ENCODE peak calls at places on chromosomes 5 and 9, in seven cellular contexts. E is fibroblast of mammary gland; M is cardiac muscle cell; H is astrocyte of the spinal cord; A is activated naive CD8-positive, alpha-beta T cell treated with anti-CD3 and anti-CD28 coated beads, Interleukin-2, amount 10 ng/mL, durations not matched to agents 7 days and 5 days; N is erythroblast; O is HCEC 1CT. W is an unnamed sample.

GRCh38 chr9:6628714-6629113 is 16.8 kb downstream of the GLDC start:
- DNase-seq in E (no peak), O (no peak), M (no peak), A (no peak), N (no peak), H (no peak), W (no peak)

GRCh38 chr5:2031581-2031980 is 148.9 kb upstream of the IRX4 start:
- DNase-seq in H (no peak), N (no peak), M (no peak), A (no peak), O (no peak), E (no peak), W (no peak)

GRCh38 chr5:139593716-139594319 is 32.7 kb downstream of the UBE2D2 start:
- DNase-seq in M (peak; percentile 60), H (peak; percentile 42), E (peak; percentile 30), O (peak; percentile 63), N (no peak), A (no peak), W (no peak)

GRCh38 chr9:73079326-73079725 is 72.3 kb upstream of the ANXA1 start:
- DNase-seq in E (no peak), M (no peak), A (no peak), N (no peak), O (no peak), H (no peak), W (no peak)

GRCh38 chr9:127138444-127138843 is 16.0 kb upstream of the ANGPTL2 start:
- DNase-seq in E (no peak), A (no peak), N (no peak), M (no peak), O (no peak), H (no peak), W (no peak)

GRCh38 chr5:7146886-7147285 is 249.1 kb upstream of the ADCY2 start:
- DNase-seq in M (no peak), A (no peak), N (no peak), H (no peak), O (no peak), E (no peak), W (no peak)

GRCh38 chr5:145028626-145029025 is 806.5 kb downstream of the PRELID2 start:
- DNase-seq in N (no peak), H (no peak), M (no peak), E (no peak), A (no peak), O (no peak), W (no peak)

GRCh38 chr5:111512026-111512405 is 319 bp downstream of the STARD4 start:
- DNase-seq in E (peak; percentile 33), O (peak; percentile 29), M (peak; percentile 47), H (peak; percentile 61), N (no peak), A (no peak), W (no peak)

GRCh38 chr9:89410709-89411111 is 87.2 kb downstream of the SEMA4D start:
- DNase-seq in A (no peak), M (no peak), N (no peak), E (peak; percentile 10), O (peak; percentile 3), H (no peak), W (no peak)

GRCh38 chr9:2018162-2018643 is 3.1 kb downstream of the SMARCA2 start:
- DNase-seq in O (no peak), E (no peak), A (no peak), N (no peak), H (no peak), M (no peak), W (no peak)

GRCh38 chr5:157290981-157291711 is 25.2 kb downstream of the CYFIP2 start:
- DNase-seq in A (no peak), H (no peak), O (no peak), M (peak; percentile 31), N (no peak), E (no peak), W (no peak)

GRCh38 chr5:141343242-141343952 is at the start of gene PCDHGA3:
- DNase-seq in E (peak; percentile 75), O (no peak), A (no peak), H (peak; percentile 62), N (peak; percentile 25), M (peak; percentile 63), W (no peak)

GRCh38 chr9:108012405-108012804 is 522.8 kb upstream of the KLF4 start:
- DNase-seq in N (no peak), O (no peak), M (no peak), A (no peak), H (no peak), E (no peak), W (no peak)

GRCh38 chr5:16916262-16916878 is 19.7 kb downstream of the MYO10 start:
- DNase-seq in E (peak; percentile 96), N (no peak), M (peak; percentile 95), H (peak; percentile 96), O (peak; percentile 96), A (no peak), W (no peak)

GRCh38 chr5:147752033-147752432 is 30.5 kb downstream of the JAKMIP2 start:
- DNase-seq in E (no peak), O (no peak), A (no peak), H (no peak), M (no peak), N (no peak), W (no peak)

GRCh38 chr5:176337913-176338312 is 23.7 kb downstream of the KIAA1191 start:
- DNase-seq in O (peak; percentile 14), M (no peak), H (no peak), A (no peak), E (peak; percentile 63), N (no peak), W (no peak)

GRCh38 chr9:112605518-112605917 is 112.4 kb downstream of the INIP start:
- DNase-seq in M (no peak), N (no peak), H (no peak), O (no peak), E (no peak), A (no peak), W (no peak)

GRCh38 chr9:12935714-12936113 is 160.9 kb downstream of the LURAP1L start:
- DNase-seq in E (peak; percentile 76), O (no peak), H (peak; percentile 53), N (no peak), A (no peak), M (peak; percentile 94), W (no peak)

GRCh38 chr5:65050826-65051498 is 282.2 kb downstream of the CWC27 start:
- DNase-seq in E (no peak), O (no peak), N (no peak), A (no peak), M (peak; percentile 40), H (no peak), W (no peak)

GRCh38 chr5:56852228-56853000 is 37.1 kb downstream of the MAP3K1 start:
- DNase-seq in H (peak; percentile 54), E (peak; percentile 21), A (no peak), M (peak; percentile 46), N (no peak), O (peak; percentile 49), W (peak; percentile 6)

GRCh38 chr9:129109504-129109903 is 1.1 kb downstream of the CRAT start:
- DNase-seq in N (peak; percentile 59), E (peak; percentile 63), M (peak; percentile 12), H (no peak), O (no peak), A (no peak), W (no peak)

GRCh38 chr9:131494296-131494870 is 8.3 kb upstream of the POMT1 start:
- DNase-seq in H (no peak), E (no peak), A (no peak), N (no peak), O (no peak), M (no peak), W (no peak)